ENCODE peak calls at places on chromosomes 11 and 22, in seven cellular contexts. A, F, U, S, L, D and X are unnamed samples.

GRCh38 chr11:1573077-1573846 is 1.2 kb upstream of the DUSP8 start:
- DNase-seq in S (no peak), D (no peak), L (no peak), U (no peak), F (peak; percentile 22), A (peak; percentile 40), X (peak; percentile 71)

GRCh38 chr11:65446446-65447277 is 24.1 kb downstream of the NEAT1 start:
- DNase-seq in L (no peak), U (no peak), F (peak; percentile 65), A (peak; percentile 41), S (no peak), D (no peak), X (no peak)

GRCh38 chr11:84390441-84391078 is 1104.4 kb upstream of the CCDC90B start:
- DNase-seq in F (peak; percentile 37), D (no peak), S (no peak), A (peak; percentile 76), U (no peak), L (no peak), X (no peak)

GRCh38 chr11:61776561-61777075 is 15.8 kb downstream of the TMEM258 start:
- DNase-seq in F (peak; percentile 60), S (peak; percentile 62), L (peak; percentile 82), D (peak; percentile 60), U (peak; percentile 41), A (peak; percentile 77), X (peak; percentile 89)

GRCh38 chr11:65498042-65498726 is 661 bp upstream of the MALAT1 start:
- DNase-seq in D (peak; percentile 41), F (peak; percentile 57), U (peak; percentile 58), S (no peak), L (peak; percentile 47), A (peak; percentile 65), X (no peak)

GRCh38 chr11:12393691-12394090 is 16.3 kb downstream of the PARVA start:
- DNase-seq in L (no peak), U (no peak), A (no peak), F (no peak), D (no peak), S (no peak), X (no peak)

GRCh38 chr11:111951565-111951964 is 14.4 kb downstream of the DIXDC1 start:
- DNase-seq in D (no peak), L (no peak), A (no peak), S (no peak), F (no peak), U (no peak), X (no peak)

GRCh38 chr11:121451178-121451981 is 734 bp upstream of the SORL1 start:
- DNase-seq in F (no peak), D (no peak), A (peak; percentile 72), S (no peak), U (no peak), L (no peak), X (no peak)

GRCh38 chr22:49660794-49661781 is 166.6 kb downstream of the BRD1 start:
- DNase-seq in F (no peak), U (no peak), D (no peak), S (no peak), A (no peak), L (peak; percentile 74), X (no peak)

GRCh38 chr11:110795124-110795624 is 82.9 kb upstream of the ARHGAP20 start:
- DNase-seq in F (no peak), A (no peak), L (no peak), S (no peak), D (no peak), U (no peak), X (no peak)

GRCh38 chr11:12547953-12548650 is 126.1 kb upstream of the TEAD1 start:
- DNase-seq in L (no peak), S (no peak), F (no peak), U (no peak), A (no peak), D (no peak), X (no peak)